ENCODE peak calls at places on chromosome 13, in five cellular contexts. O is Peyer's patch; J is adrenal gland; X is effector memory CD4-positive, alpha-beta T cell; M is upper lobe of right lung. A is an unnamed sample.

GRCh38 chr13:98307392-98307743 is 130.3 kb upstream of the RNF113B start:
- DNase-seq in J (peak; percentile 18), O (no peak), M (no peak), X (no peak), A (no peak)

GRCh38 chr13:19860884-19861655 is 2.4 kb downstream of the ZMYM5 start:
- DNase-seq in J (peak; percentile 55), X (no peak), M (no peak), O (no peak), A (no peak)

GRCh38 chr13:97308735-97309429 is 86.7 kb downstream of the MBNL2 start:
- DNase-seq in M (no peak), X (no peak), O (no peak), J (no peak), A (no peak)

GRCh38 chr13:86368924-86369323 is 569.7 kb upstream of the SLITRK6 start:
- DNase-seq in O (no peak), X (no peak), J (no peak), M (no peak), A (no peak)

GRCh38 chr13:43110036-43110435 is 86.7 kb downstream of the DNAJC15 start:
- DNase-seq in J (no peak), X (no peak), O (no peak), M (no peak), A (no peak)

GRCh38 chr13:76837811-76838210 is 48.4 kb downstream of the KCTD12 start:
- DNase-seq in X (no peak), J (no peak), M (no peak), O (no peak), A (no peak)

GRCh38 chr13:75271851-75272250 is 210.1 kb downstream of the TBC1D4 start:
- DNase-seq in J (no peak), M (no peak), X (no peak), O (no peak), A (no peak)

GRCh38 chr13:98273824-98274786 is 97.0 kb upstream of the RNF113B start:
- DNase-seq in X (no peak), J (no peak), O (no peak), M (no peak), A (no peak)

GRCh38 chr13:107284168-107284567 is 716.2 kb upstream of the ARGLU1 start:
- DNase-seq in X (no peak), J (no peak), O (no peak), M (no peak), A (no peak)

GRCh38 chr13:109704771-109705628 is 81.4 kb downstream of the IRS2 start:
- DNase-seq in M (peak; percentile 86), J (peak; percentile 45), O (no peak), X (no peak), A (no peak)

GRCh38 chr13:111661776-111662175 is 341.3 kb downstream of the TEX29 start:
- DNase-seq in J (no peak), O (peak; percentile 31), X (no peak), M (no peak), A (no peak)

GRCh38 chr13:42814868-42815267 is 33.5 kb downstream of the FAM216B start:
- DNase-seq in O (no peak), X (no peak), M (no peak), J (no peak), A (no peak)

GRCh38 chr13:95477187-95477586 is 75.3 kb upstream of the CLDN10 start:
- DNase-seq in J (no peak), O (no peak), M (no peak), X (no peak), A (no peak)

GRCh38 chr13:36453518-36453917 is 21.2 kb downstream of the CCNA1 start:
- DNase-seq in M (no peak), J (no peak), O (no peak), X (no peak), A (no peak)

GRCh38 chr13:46354143-46355087 is 32.6 kb downstream of the RUBCNL start:
- DNase-seq in J (no peak), O (no peak), M (no peak), X (no peak), A (no peak)

GRCh38 chr13:106919638-106920037 is 351.7 kb upstream of the ARGLU1 start:
- DNase-seq in X (no peak), M (no peak), O (no peak), J (peak; percentile 31), A (peak; percentile 1)

GRCh38 chr13:106151056-106151699 is 384.3 kb downstream of the EFNB2 start:
- DNase-seq in O (no peak), M (no peak), X (no peak), J (no peak), A (no peak)

GRCh38 chr13:110640591-110641029 is 25.3 kb downstream of the NAXD start:
- DNase-seq in J (peak; percentile 65), M (no peak), O (no peak), X (no peak), A (no peak)

GRCh38 chr13:109408596-109409382 is 377.6 kb downstream of the IRS2 start:
- DNase-seq in J (no peak), M (no peak), O (no peak), X (no peak), A (no peak)

GRCh38 chr13:41019027-41019487 is at the start of gene ELF1:
- DNase-seq in X (peak; percentile 50), O (no peak), J (peak; percentile 25), M (no peak), A (no peak)

GRCh38 chr13:39656325-39656677 is 839 bp downstream of the COG6 start:
- DNase-seq in X (no peak), J (no peak), M (no peak), O (no peak), A (no peak)

GRCh38 chr13:39655041-39655568 is 357 bp upstream of the COG6 start:
- DNase-seq in M (no peak), O (no peak), J (no peak), X (no peak), A (no peak)

DNA sequence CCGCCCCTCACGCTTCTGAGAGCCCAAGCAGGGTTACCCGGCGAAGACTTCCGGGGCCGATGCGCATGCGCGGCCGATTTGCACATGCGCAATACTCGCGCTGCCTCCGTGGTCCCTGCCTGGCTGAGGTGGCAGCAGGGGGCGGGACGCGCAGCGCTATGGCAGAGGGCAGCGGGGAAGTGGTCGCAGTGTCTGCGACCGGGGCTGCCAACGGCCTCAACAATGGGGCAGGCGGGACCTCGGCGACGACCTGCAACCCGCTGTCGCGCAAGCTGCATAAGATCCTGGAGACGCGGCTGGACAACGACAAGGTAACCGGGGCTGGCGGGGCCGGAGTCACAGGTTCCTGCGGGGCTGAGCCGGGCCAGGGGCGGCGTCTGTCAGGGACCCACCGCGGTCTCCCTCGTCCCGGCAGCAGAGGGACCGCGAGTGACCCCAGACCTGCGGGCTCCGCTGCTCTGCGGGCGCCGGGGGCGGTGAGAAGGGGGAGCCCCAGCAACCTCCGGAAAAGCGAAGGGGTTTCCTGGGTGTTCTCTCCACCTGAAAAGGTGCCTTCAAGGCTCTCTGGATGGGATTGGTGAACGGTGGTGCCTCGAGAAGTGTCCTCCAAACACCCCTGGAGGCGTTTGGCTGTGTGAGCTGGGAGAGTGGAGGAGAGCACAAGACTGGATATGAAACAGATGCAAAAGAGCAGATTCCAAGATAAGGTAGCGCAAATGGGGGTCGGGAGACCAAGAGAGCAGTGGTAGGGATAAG is at the start of gene COG6:
- DNase-seq in J (peak; percentile 88), O (peak; percentile 91), X (peak; percentile 89), M (peak; percentile 95), A (peak; percentile 88)
- H3K27ac ChIP-seq in J (peak within 1 kb of the TSS; percentile 56), O (peak within 1 kb of the TSS; percentile 67), X (peak within 1 kb of the TSS; percentile 76), M (peak within 1 kb of the TSS; percentile 77), A (peak within 1 kb of the TSS; percentile 58)

GRCh38 chr13:50715402-50716146 is 127.9 kb downstream of the DLEU7 start:
- DNase-seq in X (no peak), O (no peak), M (peak; percentile 78), J (peak; percentile 45), A (peak; percentile 26)

GRCh38 chr13:50712469-50712868 is 131.0 kb downstream of the DLEU7 start:
- DNase-seq in O (no peak), J (no peak), X (no peak), M (no peak), A (no peak)

GRCh38 chr13:50712882-50713281 is 130.6 kb downstream of the DLEU7 start:
- DNase-seq in O (no peak), M (no peak), J (no peak), X (no peak), A (no peak)

GRCh38 chr13:50714886-50715285 is 128.6 kb downstream of the DLEU7 start:
- DNase-seq in J (no peak), O (no peak), M (no peak), X (no peak), A (no peak)

DNA sequence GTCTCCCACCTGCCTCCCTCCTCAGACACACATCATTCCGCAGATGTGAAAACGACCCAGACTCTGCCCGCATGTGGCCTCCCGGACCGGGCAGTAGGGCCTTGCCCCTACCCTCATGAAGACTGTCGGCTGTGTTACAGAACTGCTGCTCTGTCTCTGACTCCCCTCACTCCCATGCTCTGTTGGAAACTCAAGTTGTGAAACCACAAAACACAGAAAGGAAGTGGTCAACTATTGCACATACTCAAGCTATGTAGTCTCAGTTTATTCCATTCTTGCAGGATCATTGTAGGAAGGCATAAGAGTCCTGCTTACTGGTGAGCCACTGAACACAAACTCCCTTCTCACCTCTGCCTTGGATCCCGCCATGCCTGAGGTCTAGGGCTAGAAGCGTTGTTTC is 129.6 kb downstream of the DLEU7 start:
- DNase-seq in J (no peak), X (no peak), M (no peak), O (no peak), A (no peak)
- H3K27ac ChIP-seq in J (no peak overlapping the region), X (no peak overlapping the region), M (peak overlapping the region; percentile 65), O (peak overlapping the region; percentile 29), A (no peak overlapping the region)

GRCh38 chr13:28716511-28716910 is 2.3 kb downstream of the SLC46A3 start:
- DNase-seq in X (no peak), O (peak; percentile 64), J (peak; percentile 57), M (no peak), A (no peak)
- H3K27ac ChIP-seq in X (no peak overlapping the region), O (peak overlapping the region; percentile 98), J (peak overlapping the region; percentile 28), M (peak overlapping the region; percentile 37), A (peak overlapping the region; percentile 54)

GRCh38 chr13:73141292-73141771 is 82.5 kb downstream of the KLF5 start:
- DNase-seq in X (no peak), J (no peak), M (no peak), O (no peak), A (no peak)
- H3K27ac ChIP-seq in X (no peak overlapping the region), J (no peak overlapping the region), M (peak overlapping the region; percentile 11), O (no peak overlapping the region), A (no peak overlapping the region)

GRCh38 chr13:27967736-27968315 is 1.3 kb downstream of the CDX2 start:
- DNase-seq in X (no peak), O (no peak), J (no peak), M (no peak), A (no peak)
- H3K27ac ChIP-seq in X (no peak overlapping the region), O (peak overlapping the region; percentile 98), J (no peak overlapping the region), M (no peak overlapping the region), A (no peak overlapping the region)

GRCh38 chr13:37597477-37597876 is 1.1 kb downstream of the POSTN start:
- DNase-seq in M (no peak), X (no peak), J (no peak), O (no peak), A (no peak)
- H3K27ac ChIP-seq in M (no peak overlapping the region), X (no peak overlapping the region), J (no peak overlapping the region), O (no peak overlapping the region), A (no peak overlapping the region)

DNA sequence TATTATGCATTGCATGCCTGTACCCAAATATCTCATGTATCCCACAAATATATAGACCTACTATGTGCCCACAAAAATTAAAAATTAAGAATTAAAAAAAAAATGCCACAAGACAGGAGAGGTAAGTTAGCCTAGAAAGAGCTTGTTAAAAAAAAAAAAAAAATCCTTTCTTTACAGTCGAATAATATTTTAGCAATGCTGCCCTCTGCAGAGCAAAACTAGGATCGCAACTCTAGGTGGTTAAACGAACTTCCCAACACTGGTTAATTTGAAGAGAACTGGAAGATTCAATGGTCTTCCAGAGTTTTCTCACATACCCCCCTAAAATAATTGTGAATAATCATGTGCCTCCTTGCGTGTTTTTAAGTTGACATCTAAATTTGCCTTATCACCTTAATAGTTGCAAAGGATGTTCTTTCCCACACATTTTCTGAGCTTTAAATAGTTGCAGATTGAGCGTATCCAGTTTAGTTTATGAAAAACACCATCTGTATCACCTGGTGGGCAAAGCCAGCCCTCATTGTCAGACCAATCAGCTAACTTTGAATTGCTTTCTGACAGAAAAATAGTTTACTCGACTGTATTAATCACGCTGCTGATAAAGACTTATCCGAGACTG is 47.4 kb upstream of the RCBTB2 start:
- DNase-seq in M (no peak), J (peak; percentile 70), O (no peak), X (peak; percentile 45), A (peak; percentile 18)
- H3K27ac ChIP-seq in M (no peak overlapping the region), J (no peak overlapping the region), O (no peak overlapping the region), X (no peak overlapping the region), A (no peak overlapping the region)

A was measured in caudate nucleus.